ENCODE peak calls at places on chromosome 17, in nine cellular contexts. O is germinal center, N is AG09309, V is lower leg skin, D is Daoy, M is left cardiac atrium, I is ELR, H is HTR-8/SVneo, B is fibroblast of the aortic adventitia. G is an unnamed sample.

GRCh38 chr17:81403671-81404534 is 8.6 kb downstream of the BAHCC1 start:
- DNase-seq in O (no peak), D (no peak), H (no peak), M (no peak), V (no peak), B (peak; percentile 83), N (no peak), I (no peak), G (no peak)

GRCh38 chr17:16953347-16953746 is 18.6 kb downstream of the TNFRSF13B start:
- DNase-seq in I (no peak), H (no peak), O (no peak), N (no peak), M (no peak), B (no peak), D (no peak), V (peak; percentile 26), G (no peak)

GRCh38 chr17:83100853-83101391 is 21.5 kb downstream of the METRNL start:
- DNase-seq in V (peak; percentile 91), O (peak; percentile 79), M (no peak), N (no peak), H (no peak), I (no peak), B (no peak), D (no peak), G (no peak)

GRCh38 chr17:75573540-75573957 is 14.1 kb upstream of the MYO15B start:
- DNase-seq in N (no peak), O (no peak), I (no peak), H (no peak), B (no peak), V (no peak), M (no peak), D (no peak), G (no peak)

GRCh38 chr17:59712856-59713255 is 5.4 kb downstream of the VMP1 start:
- DNase-seq in V (no peak), I (no peak), O (no peak), D (no peak), H (no peak), B (no peak), M (no peak), N (no peak), G (no peak)

GRCh38 chr17:29151567-29151966 is 28.6 kb downstream of the MYO18A start:
- DNase-seq in V (no peak), I (peak; percentile 94), M (no peak), O (no peak), H (peak; percentile 79), B (peak; percentile 60), D (peak; percentile 71), N (no peak), G (peak; percentile 96)

GRCh38 chr17:78641666-78642065 is 64.5 kb upstream of the DNAH17 start:
- DNase-seq in B (no peak), V (no peak), I (no peak), O (no peak), D (no peak), H (no peak), M (no peak), N (no peak), G (no peak)

GRCh38 chr17:10769840-10770239 is 34.1 kb downstream of the TMEM238L start:
- DNase-seq in H (no peak), D (no peak), B (no peak), I (no peak), M (no peak), V (peak; percentile 83), N (no peak), O (no peak), G (no peak)

GRCh38 chr17:74520790-74521480 is 10.3 kb downstream of the CD300LB start:
- DNase-seq in D (peak; percentile 45), N (no peak), O (peak; percentile 0), B (no peak), V (peak; percentile 82), I (no peak), H (no peak), M (no peak), G (peak; percentile 25)

GRCh38 chr17:74031314-74032080 is 172.0 kb upstream of the RPL38 start:
- DNase-seq in D (no peak), M (no peak), O (no peak), N (no peak), I (no peak), B (no peak), H (no peak), V (no peak), G (no peak)

GRCh38 chr17:8994319-8994718 is 27.0 kb upstream of the NTN1 start:
- DNase-seq in N (no peak), M (peak; percentile 81), H (peak; percentile 51), O (no peak), B (peak; percentile 42), I (peak; percentile 62), D (peak; percentile 51), V (peak; percentile 88), G (peak; percentile 13)

GRCh38 chr17:80663783-80664206 is 119.2 kb downstream of the RPTOR start:
- DNase-seq in I (no peak), O (no peak), N (no peak), M (no peak), D (no peak), V (no peak), B (peak; percentile 75), H (no peak), G (no peak)

GRCh38 chr17:82384051-82384729 is 12.6 kb downstream of the UTS2R start:
- DNase-seq in M (peak; percentile 15), N (no peak), I (no peak), O (no peak), V (no peak), H (no peak), B (no peak), D (no peak), G (no peak)

GRCh38 chr17:65055280-65055707 is 1.2 kb downstream of the GNA13 start:
- DNase-seq in V (no peak), N (no peak), I (no peak), H (no peak), M (no peak), O (peak; percentile 14), D (no peak), B (no peak), G (no peak)

GRCh38 chr17:75771334-75772281 is 6.6 kb upstream of the GALK1 start:
- DNase-seq in O (no peak), B (peak; percentile 41), H (no peak), M (no peak), D (no peak), I (peak; percentile 58), V (peak; percentile 70), N (no peak), G (no peak)

GRCh38 chr17:38328620-38329019 is 15.1 kb downstream of the GPR179 start:
- DNase-seq in B (no peak), O (no peak), I (no peak), N (no peak), M (no peak), H (no peak), V (no peak), D (no peak), G (no peak)

GRCh38 chr17:17140590-17140980 is 65.5 kb downstream of the PLD6 start:
- DNase-seq in I (peak; percentile 84), D (peak; percentile 68), H (no peak), M (no peak), B (peak; percentile 52), O (no peak), V (no peak), N (no peak), G (peak; percentile 87)

GRCh38 chr17:75011788-75012319 is 616 bp upstream of the MRPL58 start:
- DNase-seq in M (peak; percentile 61), V (peak; percentile 92), H (no peak), N (no peak), B (peak; percentile 85), O (no peak), I (peak; percentile 66), D (peak; percentile 54), G (no peak)

GRCh38 chr17:40330850-40331470 is 22.0 kb downstream of the RARA start:
- DNase-seq in I (no peak), D (no peak), V (no peak), N (no peak), B (no peak), H (no peak), O (no peak), M (no peak), G (no peak)

GRCh38 chr17:78197147-78197830 is 10.1 kb downstream of the AFMID start:
- DNase-seq in N (no peak), B (no peak), H (no peak), V (no peak), M (no peak), O (no peak), D (peak; percentile 44), I (no peak), G (no peak)

GRCh38 chr17:42675984-42676423 is 790 bp downstream of the PLEKHH3 start:
- DNase-seq in N (no peak), I (peak; percentile 74), H (peak; percentile 34), D (peak; percentile 40), O (no peak), B (peak; percentile 41), V (peak; percentile 94), M (peak; percentile 72), G (peak; percentile 31)

GRCh38 chr17:47145351-47145750 is 43.7 kb downstream of the CDC27 start:
- DNase-seq in O (no peak), B (no peak), I (no peak), H (no peak), V (no peak), D (no peak), M (no peak), N (no peak), G (no peak)

GRCh38 chr17:82241926-82242697 is 13.3 kb downstream of the SLC16A3 start:
- DNase-seq in M (no peak), B (peak; percentile 58), I (peak; percentile 50), V (no peak), N (no peak), O (no peak), D (no peak), H (no peak), G (no peak)

GRCh38 chr17:59837362-59838195 is 55.2 kb downstream of the TUBD1 start:
- DNase-seq in H (peak; percentile 89), B (peak; percentile 100), I (peak; percentile 100), V (peak; percentile 81), D (peak; percentile 98), M (peak; percentile 64), O (peak; percentile 76), N (peak; percentile 100), G (peak; percentile 98)

GRCh38 chr17:332558-333322 is 19.9 kb downstream of the RPH3AL start:
- DNase-seq in M (peak; percentile 53), N (peak; percentile 18), O (no peak), I (no peak), B (peak; percentile 9), H (no peak), D (peak; percentile 69), V (no peak), G (no peak)

GRCh38 chr17:8188408-8188839 is 1.6 kb downstream of the BORCS6 start:
- DNase-seq in H (no peak), V (peak; percentile 87), I (no peak), O (no peak), M (no peak), D (no peak), N (no peak), B (no peak), G (no peak)

GRCh38 chr17:31373150-31374082 is 18.1 kb upstream of the RAB11FIP4 start:
- DNase-seq in O (peak; percentile 45), B (peak; percentile 85), V (no peak), D (no peak), M (no peak), I (peak; percentile 77), H (no peak), N (peak; percentile 32), G (peak; percentile 61)

GRCh38 chr17:78351449-78352006 is 8.3 kb downstream of the SOCS3 start:
- DNase-seq in O (no peak), B (peak; percentile 100), M (peak; percentile 98), V (peak; percentile 99), H (no peak), D (peak; percentile 34), N (peak; percentile 99), I (peak; percentile 90), G (no peak)

GRCh38 chr17:17675925-17676534 is 5.2 kb upstream of the RAI1 start:
- DNase-seq in M (no peak), O (no peak), B (no peak), I (peak; percentile 64), D (peak; percentile 59), N (no peak), H (no peak), V (no peak), G (peak; percentile 82)

GRCh38 chr17:29776026-29776425 is 153.3 kb upstream of the CORO6 start:
- DNase-seq in D (no peak), B (no peak), M (no peak), H (no peak), V (no peak), O (no peak), I (no peak), N (no peak), G (no peak)

GRCh38 chr17:48791128-48792032 is 25.6 kb downstream of the TTLL6 start:
- DNase-seq in V (peak; percentile 93), I (peak; percentile 90), B (peak; percentile 87), D (peak; percentile 72), M (peak; percentile 83), O (no peak), N (peak; percentile 66), H (peak; percentile 93), G (peak; percentile 85)

G was measured in HT1080.